ENCODE peak calls at places on chromosomes 5 and 9, in ten cellular contexts. G, Y, K, L, O, M, F, D, J and P are unnamed samples.
A peak's percentile ranks its signal among the peaks of the same experiment; 100 is the strongest.

GRCh38 chr5:40416098-40416497 is 263.6 kb upstream of the PTGER4 start:
- DNase-seq in M (no peak), Y (no peak), D (no peak), G (no peak), K (no peak), O (no peak), J (no peak), F (no peak), L (no peak), P (no peak)

GRCh38 chr9:79254900-79255651 is 316.7 kb upstream of the TLE4 start:
- DNase-seq in M (no peak), O (no peak), J (peak; percentile 4), F (no peak), G (no peak), D (no peak), K (no peak), L (peak; percentile 23), Y (no peak), P (no peak)

GRCh38 chr5:53386341-53386740 is 94.1 kb upstream of the FST start:
- DNase-seq in O (no peak), G (no peak), F (no peak), Y (no peak), M (no peak), K (no peak), L (no peak), D (no peak), J (no peak), P (no peak)

GRCh38 chr5:96320797-96321196 is 112.3 kb downstream of the PCSK1 start:
- DNase-seq in L (no peak), O (no peak), J (peak; percentile 81), K (no peak), Y (no peak), G (no peak), D (no peak), M (no peak), F (no peak), P (peak; percentile 34)

GRCh38 chr5:112929336-112930081 is 7.5 kb upstream of the REEP5 start:
- DNase-seq in J (no peak), M (no peak), L (no peak), D (no peak), O (no peak), Y (no peak), G (peak; percentile 87), F (no peak), K (no peak), P (peak; percentile 9)

GRCh38 chr9:83420486-83420885 is 117.7 kb downstream of the FRMD3 start:
- DNase-seq in O (no peak), G (no peak), K (no peak), L (no peak), Y (no peak), D (no peak), F (no peak), J (no peak), M (no peak), P (no peak)

GRCh38 chr9:114060070-114060469 is 18.0 kb downstream of the AMBP start:
- DNase-seq in F (no peak), Y (no peak), K (no peak), L (no peak), M (no peak), G (no peak), O (no peak), D (no peak), J (no peak), P (no peak)

GRCh38 chr5:172775326-172776234 is 4.6 kb upstream of the DUSP1 start:
- DNase-seq in D (peak; percentile 87), F (peak; percentile 57), K (peak; percentile 76), L (peak; percentile 95), J (peak; percentile 98), G (no peak), Y (no peak), M (peak; percentile 75), O (no peak), P (peak; percentile 90)

GRCh38 chr5:153619706-153620105 is 129.2 kb downstream of the GRIA1 start:
- DNase-seq in M (no peak), O (no peak), F (no peak), G (no peak), D (no peak), Y (no peak), K (peak; percentile 12), L (peak; percentile 62), J (peak; percentile 94), P (no peak)

GRCh38 chr5:170523129-170523497 is 19.3 kb downstream of the KCNIP1 start:
- DNase-seq in Y (no peak), D (no peak), K (no peak), J (no peak), G (no peak), F (no peak), M (no peak), L (no peak), O (no peak), P (peak; percentile 58)

GRCh38 chr5:8522635-8523034 is 653.7 kb downstream of the MTRR start:
- DNase-seq in O (no peak), F (no peak), G (no peak), Y (no peak), D (no peak), L (no peak), M (no peak), J (no peak), K (no peak), P (no peak)

GRCh38 chr9:116152941-116153764 is 438 bp upstream of the PAPPA start:
- DNase-seq in F (no peak), O (no peak), Y (no peak), D (peak; percentile 35), G (no peak), J (peak; percentile 38), L (peak; percentile 92), K (no peak), M (no peak), P (no peak)

GRCh38 chr9:89363921-89364663 is 45.8 kb downstream of the SECISBP2 start:
- DNase-seq in O (peak; percentile 49), F (no peak), D (no peak), Y (no peak), K (no peak), L (no peak), G (no peak), M (no peak), J (no peak), P (no peak)

GRCh38 chr9:88997646-88998045 is 6.4 kb downstream of the S1PR3 start:
- DNase-seq in M (no peak), O (no peak), F (no peak), L (no peak), K (no peak), Y (no peak), G (no peak), D (no peak), J (no peak), P (no peak)

GRCh38 chr9:116061546-116062205 is 91.9 kb upstream of the PAPPA start:
- DNase-seq in O (no peak), Y (no peak), G (no peak), D (no peak), J (no peak), K (no peak), L (no peak), M (no peak), F (no peak), P (no peak)

GRCh38 chr9:86434039-86434726 is 80.0 kb upstream of the TUT7 start:
- DNase-seq in O (no peak), D (peak; percentile 85), M (no peak), Y (peak; percentile 27), G (peak; percentile 51), F (peak; percentile 25), K (no peak), J (peak; percentile 55), L (peak; percentile 86), P (peak; percentile 36)

GRCh38 chr9:35342221-35342620 is 147.7 kb upstream of the RUSC2 start:
- DNase-seq in J (peak; percentile 31), M (no peak), L (peak; percentile 46), F (no peak), G (no peak), Y (no peak), D (no peak), K (no peak), O (no peak), P (no peak)

DNA sequence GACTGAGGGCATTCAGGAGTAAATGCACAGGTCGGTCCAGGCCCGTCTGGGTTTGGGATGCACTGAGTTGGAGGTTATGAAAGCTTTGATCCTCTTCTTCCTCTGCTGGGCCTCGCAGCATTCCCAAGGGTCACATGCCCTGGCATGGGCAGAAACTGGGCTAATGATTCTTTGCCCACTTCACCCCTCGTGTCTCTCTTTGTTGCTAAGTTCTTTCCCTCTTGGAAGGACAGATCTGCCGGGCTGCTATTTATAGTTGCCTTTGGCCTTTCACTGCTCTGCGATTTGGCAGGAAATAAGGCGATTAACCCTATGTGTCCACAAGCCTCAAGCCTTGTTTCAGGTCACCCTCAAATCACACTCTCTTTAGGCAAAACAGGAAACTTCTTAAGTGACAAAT is 66.9 kb downstream of the ENTREP1 start:
- DNase-seq in D (no peak), K (no peak), G (no peak), J (no peak), F (peak; percentile 73), O (no peak), M (no peak), L (no peak), Y (no peak), P (no peak)
- H3K4me3 ChIP-seq in D (no peak overlapping the region), K (no peak overlapping the region), G (no peak overlapping the region), J (no peak overlapping the region), F (no peak overlapping the region), O (no peak overlapping the region), M (no peak overlapping the region), L (no peak overlapping the region), Y (no peak overlapping the region), P (no peak overlapping the region)

GRCh38 chr9:92405770-92406169 is 1.4 kb upstream of the OGN start:
- DNase-seq in O (no peak), F (no peak), D (no peak), L (no peak), Y (no peak), G (no peak), K (no peak), M (no peak), J (no peak), P (no peak)
- H3K4me3 ChIP-seq in O (no peak overlapping the region), F (peak overlapping the region; percentile 2), D (no peak overlapping the region), L (no peak overlapping the region), Y (peak overlapping the region; percentile 62), G (no peak overlapping the region), K (no peak overlapping the region), M (no peak overlapping the region), J (no peak overlapping the region), P (no peak overlapping the region)

DNA sequence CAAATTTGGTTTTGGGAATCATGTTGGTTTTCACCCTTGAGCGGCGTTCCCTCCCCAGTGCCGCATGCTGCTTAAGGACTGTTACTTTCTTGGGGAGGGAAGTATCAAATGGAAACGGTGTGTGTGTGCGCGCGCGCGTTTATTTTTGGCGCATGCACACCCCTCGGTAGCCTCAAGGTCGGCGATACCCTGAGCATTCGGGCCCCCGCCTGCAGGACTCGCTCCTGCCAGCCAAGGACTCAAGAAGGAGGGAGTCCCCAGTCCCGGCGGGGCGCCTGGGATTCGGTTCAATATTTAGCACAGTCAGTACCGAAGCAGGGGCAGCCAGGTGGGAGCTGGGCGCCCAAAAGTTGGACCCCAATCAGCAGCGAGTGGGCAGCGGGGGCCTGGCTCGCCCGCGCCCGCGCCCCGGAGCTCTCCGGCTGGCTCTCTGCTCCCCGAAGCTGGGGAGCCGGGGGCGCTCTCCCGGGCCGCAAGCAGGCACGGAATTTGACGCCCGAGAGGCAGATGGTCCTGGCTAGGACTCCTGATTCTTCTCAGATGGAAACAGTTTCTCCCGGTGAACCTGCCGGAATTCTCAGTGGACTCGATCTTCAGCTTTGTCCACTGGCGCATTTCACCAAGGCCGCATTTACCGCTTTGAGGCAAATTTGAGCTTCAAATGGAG is 305.9 kb upstream of the KCNN2 start:
- DNase-seq in J (no peak), Y (no peak), F (peak; percentile 65), G (no peak), K (no peak), D (peak; percentile 18), M (no peak), O (peak; percentile 83), L (peak; percentile 3), P (peak; percentile 4)
- H3K4me3 ChIP-seq in J (no peak overlapping the region), Y (no peak overlapping the region), F (peak overlapping the region; percentile 64), G (no peak overlapping the region), K (peak overlapping the region; percentile 52), D (peak overlapping the region; percentile 47), M (no peak overlapping the region), O (peak overlapping the region; percentile 11), L (no peak overlapping the region), P (peak overlapping the region; percentile 15)

GRCh38 chr5:141374627-141375026 is 936 bp downstream of the PCDHGA6 start:
- DNase-seq in D (no peak), L (no peak), F (no peak), O (no peak), M (no peak), Y (no peak), G (no peak), K (no peak), J (no peak), P (no peak)
- H3K4me3 ChIP-seq in D (no peak overlapping the region), L (no peak overlapping the region), F (no peak overlapping the region), O (no peak overlapping the region), M (no peak overlapping the region), Y (no peak overlapping the region), G (no peak overlapping the region), K (no peak overlapping the region), J (no peak overlapping the region), P (no peak overlapping the region)